ENCODE peak calls at places on chromosomes 3 and 15, in eight cellular contexts. One of them, this sample, is unnamed.
A peak's percentile ranks its signal among the peaks of the same experiment; 100 is the strongest.

GRCh38 chr15:40953713-40954074 is 423 bp downstream of the CHAC1 start:
- DNase-seq in osteocyte: no peak
- DNase-seq in amygdala: no peak
- DNase-seq in left cardiac atrium: no peak
- DNase-seq in naive thymus-derived CD8-positive, alpha-beta T cell: no peak
- DNase-seq in stimulated activated CD4-positive, alpha-beta T cell treated with anti-CD3 and anti-CD28 coated beads, TNF-alpha, amount 100 ng/mL, for 1 hour: no peak
- DNase-seq in AG08396: no peak
- DNase-seq in LNCaP clone FGC: no peak
- DNase-seq in this sample: no peak

GRCh38 chr3:113698891-113699465 is 2.5 kb upstream of the USF3 start:
- DNase-seq in amygdala: no peak
- DNase-seq in stimulated activated CD4-positive, alpha-beta T cell treated with anti-CD3 and anti-CD28 coated beads, TNF-alpha, amount 100 ng/mL, for 1 hour: no peak
- DNase-seq in left cardiac atrium: peak; percentile 29
- DNase-seq in naive thymus-derived CD8-positive, alpha-beta T cell: peak; percentile 18
- DNase-seq in osteocyte: no peak
- DNase-seq in LNCaP clone FGC: no peak
- DNase-seq in AG08396: peak; percentile 34
- DNase-seq in this sample: no peak

GRCh38 chr3:197317250-197317963 is 19.0 kb upstream of the DLG1 start:
- DNase-seq in osteocyte: peak; percentile 4
- DNase-seq in naive thymus-derived CD8-positive, alpha-beta T cell: no peak
- DNase-seq in stimulated activated CD4-positive, alpha-beta T cell treated with anti-CD3 and anti-CD28 coated beads, TNF-alpha, amount 100 ng/mL, for 1 hour: no peak
- DNase-seq in left cardiac atrium: no peak
- DNase-seq in AG08396: peak; percentile 35
- DNase-seq in amygdala: no peak
- DNase-seq in LNCaP clone FGC: no peak
- DNase-seq in this sample: no peak

GRCh38 chr15:65761210-65761926 is 30.7 kb downstream of the DENND4A start:
- DNase-seq in osteocyte: no peak
- DNase-seq in naive thymus-derived CD8-positive, alpha-beta T cell: no peak
- DNase-seq in left cardiac atrium: no peak
- DNase-seq in stimulated activated CD4-positive, alpha-beta T cell treated with anti-CD3 and anti-CD28 coated beads, TNF-alpha, amount 100 ng/mL, for 1 hour: no peak
- DNase-seq in AG08396: no peak
- DNase-seq in LNCaP clone FGC: no peak
- DNase-seq in amygdala: no peak
- DNase-seq in this sample: no peak

GRCh38 chr3:114841515-114841914 is 305.6 kb downstream of the ZBTB20 start:
- DNase-seq in amygdala: no peak
- DNase-seq in left cardiac atrium: no peak
- DNase-seq in stimulated activated CD4-positive, alpha-beta T cell treated with anti-CD3 and anti-CD28 coated beads, TNF-alpha, amount 100 ng/mL, for 1 hour: no peak
- DNase-seq in LNCaP clone FGC: no peak
- DNase-seq in osteocyte: no peak
- DNase-seq in naive thymus-derived CD8-positive, alpha-beta T cell: no peak
- DNase-seq in AG08396: no peak
- DNase-seq in this sample: no peak

GRCh38 chr3:127147291-127147905 is 45.5 kb upstream of the PRR23E start:
- DNase-seq in left cardiac atrium: no peak
- DNase-seq in amygdala: no peak
- DNase-seq in AG08396: no peak
- DNase-seq in osteocyte: no peak
- DNase-seq in stimulated activated CD4-positive, alpha-beta T cell treated with anti-CD3 and anti-CD28 coated beads, TNF-alpha, amount 100 ng/mL, for 1 hour: no peak
- DNase-seq in naive thymus-derived CD8-positive, alpha-beta T cell: no peak
- DNase-seq in LNCaP clone FGC: no peak
- DNase-seq in this sample: no peak

GRCh38 chr15:42929449-42929848 is 8.9 kb upstream of the TTBK2 start:
- DNase-seq in amygdala: no peak
- DNase-seq in osteocyte: no peak
- DNase-seq in left cardiac atrium: no peak
- DNase-seq in AG08396: no peak
- DNase-seq in stimulated activated CD4-positive, alpha-beta T cell treated with anti-CD3 and anti-CD28 coated beads, TNF-alpha, amount 100 ng/mL, for 1 hour: no peak
- DNase-seq in naive thymus-derived CD8-positive, alpha-beta T cell: no peak
- DNase-seq in LNCaP clone FGC: no peak
- DNase-seq in this sample: no peak

GRCh38 chr3:81477740-81478139 is 283.7 kb downstream of the GBE1 start:
- DNase-seq in AG08396: no peak
- DNase-seq in stimulated activated CD4-positive, alpha-beta T cell treated with anti-CD3 and anti-CD28 coated beads, TNF-alpha, amount 100 ng/mL, for 1 hour: no peak
- DNase-seq in naive thymus-derived CD8-positive, alpha-beta T cell: no peak
- DNase-seq in amygdala: no peak
- DNase-seq in LNCaP clone FGC: no peak
- DNase-seq in osteocyte: no peak
- DNase-seq in left cardiac atrium: no peak
- DNase-seq in this sample: no peak

GRCh38 chr15:71198846-71199245 is 83.6 kb downstream of the THSD4 start:
- DNase-seq in naive thymus-derived CD8-positive, alpha-beta T cell: no peak
- DNase-seq in stimulated activated CD4-positive, alpha-beta T cell treated with anti-CD3 and anti-CD28 coated beads, TNF-alpha, amount 100 ng/mL, for 1 hour: no peak
- DNase-seq in AG08396: no peak
- DNase-seq in osteocyte: no peak
- DNase-seq in left cardiac atrium: no peak
- DNase-seq in LNCaP clone FGC: no peak
- DNase-seq in amygdala: no peak
- DNase-seq in this sample: no peak

GRCh38 chr15:56076651-56077050 is 83.2 kb upstream of the NEDD4 start:
- DNase-seq in osteocyte: no peak
- DNase-seq in LNCaP clone FGC: no peak
- DNase-seq in stimulated activated CD4-positive, alpha-beta T cell treated with anti-CD3 and anti-CD28 coated beads, TNF-alpha, amount 100 ng/mL, for 1 hour: no peak
- DNase-seq in AG08396: no peak
- DNase-seq in amygdala: no peak
- DNase-seq in naive thymus-derived CD8-positive, alpha-beta T cell: no peak
- DNase-seq in left cardiac atrium: no peak
- DNase-seq in this sample: no peak

GRCh38 chr3:164526250-164526649 is 552.0 kb downstream of the SI start:
- DNase-seq in LNCaP clone FGC: no peak
- DNase-seq in stimulated activated CD4-positive, alpha-beta T cell treated with anti-CD3 and anti-CD28 coated beads, TNF-alpha, amount 100 ng/mL, for 1 hour: no peak
- DNase-seq in AG08396: no peak
- DNase-seq in amygdala: no peak
- DNase-seq in left cardiac atrium: no peak
- DNase-seq in osteocyte: no peak
- DNase-seq in naive thymus-derived CD8-positive, alpha-beta T cell: no peak
- DNase-seq in this sample: no peak

GRCh38 chr3:197501496-197501878 is 54.3 kb downstream of the BDH1 start:
- DNase-seq in naive thymus-derived CD8-positive, alpha-beta T cell: no peak
- DNase-seq in osteocyte: no peak
- DNase-seq in amygdala: peak; percentile 51
- DNase-seq in left cardiac atrium: no peak
- DNase-seq in stimulated activated CD4-positive, alpha-beta T cell treated with anti-CD3 and anti-CD28 coated beads, TNF-alpha, amount 100 ng/mL, for 1 hour: no peak
- DNase-seq in AG08396: peak; percentile 47
- DNase-seq in LNCaP clone FGC: no peak
- DNase-seq in this sample: no peak

GRCh38 chr15:69002783-69003182 is 11.7 kb upstream of the NOX5 start:
- DNase-seq in left cardiac atrium: no peak
- DNase-seq in AG08396: no peak
- DNase-seq in amygdala: no peak
- DNase-seq in osteocyte: no peak
- DNase-seq in stimulated activated CD4-positive, alpha-beta T cell treated with anti-CD3 and anti-CD28 coated beads, TNF-alpha, amount 100 ng/mL, for 1 hour: no peak
- DNase-seq in LNCaP clone FGC: no peak
- DNase-seq in naive thymus-derived CD8-positive, alpha-beta T cell: no peak
- DNase-seq in this sample: no peak

GRCh38 chr15:99070268-99070667 is 34.6 kb upstream of the SYNM start:
- DNase-seq in amygdala: no peak
- DNase-seq in stimulated activated CD4-positive, alpha-beta T cell treated with anti-CD3 and anti-CD28 coated beads, TNF-alpha, amount 100 ng/mL, for 1 hour: no peak
- DNase-seq in naive thymus-derived CD8-positive, alpha-beta T cell: no peak
- DNase-seq in AG08396: no peak
- DNase-seq in left cardiac atrium: no peak
- DNase-seq in LNCaP clone FGC: no peak
- DNase-seq in osteocyte: no peak
- DNase-seq in this sample: no peak

GRCh38 chr3:128493221-128494151 is 485 bp upstream of the GATA2 start:
- DNase-seq in naive thymus-derived CD8-positive, alpha-beta T cell: peak; percentile 13
- DNase-seq in amygdala: no peak
- DNase-seq in LNCaP clone FGC: no peak
- DNase-seq in stimulated activated CD4-positive, alpha-beta T cell treated with anti-CD3 and anti-CD28 coated beads, TNF-alpha, amount 100 ng/mL, for 1 hour: no peak
- DNase-seq in left cardiac atrium: no peak
- DNase-seq in AG08396: no peak
- DNase-seq in osteocyte: peak; percentile 69
- DNase-seq in this sample: no peak

GRCh38 chr15:35218215-35218614 is 133.1 kb upstream of the NANOGP8 start:
- DNase-seq in stimulated activated CD4-positive, alpha-beta T cell treated with anti-CD3 and anti-CD28 coated beads, TNF-alpha, amount 100 ng/mL, for 1 hour: no peak
- DNase-seq in osteocyte: no peak
- DNase-seq in LNCaP clone FGC: no peak
- DNase-seq in naive thymus-derived CD8-positive, alpha-beta T cell: no peak
- DNase-seq in amygdala: no peak
- DNase-seq in AG08396: no peak
- DNase-seq in left cardiac atrium: no peak
- DNase-seq in this sample: no peak

GRCh38 chr3:45885979-45886711 is at the start of gene CCR9:
- DNase-seq in AG08396: no peak
- DNase-seq in osteocyte: no peak
- DNase-seq in stimulated activated CD4-positive, alpha-beta T cell treated with anti-CD3 and anti-CD28 coated beads, TNF-alpha, amount 100 ng/mL, for 1 hour: no peak
- DNase-seq in amygdala: no peak
- DNase-seq in LNCaP clone FGC: no peak
- DNase-seq in naive thymus-derived CD8-positive, alpha-beta T cell: no peak
- DNase-seq in left cardiac atrium: no peak
- DNase-seq in this sample: no peak

This sample was measured in naive thymus-derived CD4-positive, alpha-beta T cell.